ENCODE peak calls at places on chromosomes 5 and 9, in five cellular contexts. K is PC-9, E is Peyer's patch, Z is NCI-H2029, U is H7. C is an unnamed sample.

GRCh38 chr9:127402401-127403090 is 5.6 kb downstream of the SLC2A8 start:
- DNase-seq in K (no peak), E (no peak), Z (no peak), U (no peak), C (no peak)

GRCh38 chr9:97906236-97906831 is 16.0 kb downstream of the TRMO start:
- DNase-seq in K (no peak), E (no peak), Z (no peak), U (no peak), C (no peak)

GRCh38 chr5:79229357-79230174 is 6.4 kb upstream of the JMY start:
- DNase-seq in K (peak), E (no peak), Z (no peak), U (no peak), C (peak)

GRCh38 chr5:144207875-144208444 is 37.3 kb downstream of the KCTD16 start:
- DNase-seq in K (no peak), E (no peak), Z (no peak), U (no peak), C (no peak)

GRCh38 chr5:40428129-40428528 is 251.6 kb upstream of the PTGER4 start:
- DNase-seq in K (no peak), E (no peak), Z (no peak), U (no peak), C (peak)

GRCh38 chr5:929596-929995 is 36.9 kb downstream of the TRIP13 start:
- DNase-seq in K (no peak), E (no peak), Z (no peak), U (no peak), C (no peak)

GRCh38 chr9:90433398-90433890 is 209.2 kb downstream of the DIRAS2 start:
- DNase-seq in K (peak), E (no peak), Z (no peak), U (peak), C (peak)

GRCh38 chr5:150603491-150603890 is 37.0 kb upstream of the SYNPO start:
- DNase-seq in K (no peak), E (peak), Z (no peak), U (no peak), C (no peak)

GRCh38 chr9:98607152-98607551 is 101.6 kb downstream of the GABBR2 start:
- DNase-seq in K (no peak), E (no peak), Z (no peak), U (no peak), C (no peak)

C was measured in brain microvascular endothelial cell.